ENCODE peak calls at places on chromosomes 12 and 14, in ten cellular contexts. J, Q, B, G, W, A, F, S, T and U are unnamed samples.

GRCh38 chr12:78442454-78442801 is 422.1 kb upstream of the SYT1 start:
- DNase-seq in J (peak; percentile 19), Q (peak; percentile 61), B (no peak), G (no peak), W (no peak), A (peak; percentile 14), F (no peak), S (no peak), T (no peak), U (no peak)

GRCh38 chr14:76007852-76008251 is 22.3 kb downstream of the IFT43 start:
- DNase-seq in J (no peak), Q (peak; percentile 29), B (no peak), G (no peak), W (no peak), A (peak; percentile 8), F (no peak), S (no peak), T (no peak), U (no peak)

GRCh38 chr14:100155049-100155621 is 4.3 kb downstream of the DEGS2 start:
- DNase-seq in J (peak; percentile 56), Q (no peak), B (no peak), G (no peak), W (peak; percentile 16), A (peak; percentile 43), F (no peak), S (no peak), T (no peak), U (no peak)

GRCh38 chr14:75636100-75636692 is 24.5 kb downstream of the ERG28 start:
- DNase-seq in J (no peak), Q (peak; percentile 54), B (no peak), G (no peak), W (no peak), A (no peak), F (no peak), S (no peak), T (no peak), U (no peak)

GRCh38 chr12:9731393-9731792 is 1.5 kb downstream of the CLECL1 start:
- DNase-seq in J (no peak), Q (no peak), B (no peak), G (no peak), W (no peak), A (no peak), F (no peak), S (no peak), T (no peak), U (no peak)

GRCh38 chr12:103827800-103828440 is 13.1 kb downstream of the NT5DC3 start:
- DNase-seq in J (peak; percentile 44), Q (no peak), B (no peak), G (no peak), W (no peak), A (peak; percentile 64), F (no peak), S (no peak), T (no peak), U (no peak)

GRCh38 chr12:54136844-54137580 is 51.8 kb downstream of the SMUG1 start:
- DNase-seq in J (no peak), Q (peak; percentile 76), B (no peak), G (no peak), W (peak; percentile 74), A (no peak), F (no peak), S (no peak), T (no peak), U (no peak)

GRCh38 chr14:78291958-78292357 is 121.8 kb downstream of the NRXN3 start:
- DNase-seq in J (no peak), Q (no peak), B (no peak), G (no peak), W (no peak), A (no peak), F (peak; percentile 42), S (no peak), T (no peak), U (no peak)

GRCh38 chr12:66237505-66238175 is 48.6 kb downstream of the IRAK3 start:
- DNase-seq in J (no peak), Q (no peak), B (no peak), G (no peak), W (no peak), A (no peak), F (no peak), S (no peak), T (no peak), U (no peak)

GRCh38 chr12:91123236-91123635 is 11.9 kb upstream of the LUM start:
- DNase-seq in J (peak; percentile 7), Q (no peak), B (no peak), G (no peak), W (no peak), A (peak; percentile 60), F (no peak), S (no peak), T (no peak), U (no peak)

GRCh38 chr12:116832353-116832752 is 48.9 kb downstream of the HRK start:
- DNase-seq in J (no peak), Q (peak; percentile 31), B (no peak), G (no peak), W (peak; percentile 21), A (no peak), F (no peak), S (no peak), T (no peak), U (no peak)

GRCh38 chr14:42965512-42965911 is 1358.8 kb downstream of the LRFN5 start:
- DNase-seq in J (no peak), Q (no peak), B (no peak), G (no peak), W (no peak), A (no peak), F (no peak), S (no peak), T (no peak), U (no peak)

GRCh38 chr14:55153951-55154350 is 24.9 kb downstream of the LGALS3 start:
- DNase-seq in J (no peak), Q (no peak), B (no peak), G (no peak), W (no peak), A (no peak), F (no peak), S (no peak), T (no peak), U (no peak)

GRCh38 chr14:75182820-75183219 is 6.4 kb upstream of the TMED10 start:
- DNase-seq in J (peak; percentile 21), Q (peak; percentile 87), B (no peak), G (no peak), W (no peak), A (peak; percentile 37), F (no peak), S (no peak), T (no peak), U (no peak)

GRCh38 chr12:24069532-24070395 is 120.3 kb upstream of the SOX5 start:
- DNase-seq in J (peak; percentile 48), Q (no peak), B (no peak), G (no peak), W (no peak), A (peak; percentile 31), F (no peak), S (no peak), T (no peak), U (no peak)

GRCh38 chr14:65502676-65503124 is 90.2 kb downstream of the FUT8 start:
- DNase-seq in J (peak; percentile 81), Q (peak; percentile 65), B (no peak), G (no peak), W (no peak), A (peak; percentile 78), F (peak; percentile 46), S (no peak), T (no peak), U (no peak)

DNA sequence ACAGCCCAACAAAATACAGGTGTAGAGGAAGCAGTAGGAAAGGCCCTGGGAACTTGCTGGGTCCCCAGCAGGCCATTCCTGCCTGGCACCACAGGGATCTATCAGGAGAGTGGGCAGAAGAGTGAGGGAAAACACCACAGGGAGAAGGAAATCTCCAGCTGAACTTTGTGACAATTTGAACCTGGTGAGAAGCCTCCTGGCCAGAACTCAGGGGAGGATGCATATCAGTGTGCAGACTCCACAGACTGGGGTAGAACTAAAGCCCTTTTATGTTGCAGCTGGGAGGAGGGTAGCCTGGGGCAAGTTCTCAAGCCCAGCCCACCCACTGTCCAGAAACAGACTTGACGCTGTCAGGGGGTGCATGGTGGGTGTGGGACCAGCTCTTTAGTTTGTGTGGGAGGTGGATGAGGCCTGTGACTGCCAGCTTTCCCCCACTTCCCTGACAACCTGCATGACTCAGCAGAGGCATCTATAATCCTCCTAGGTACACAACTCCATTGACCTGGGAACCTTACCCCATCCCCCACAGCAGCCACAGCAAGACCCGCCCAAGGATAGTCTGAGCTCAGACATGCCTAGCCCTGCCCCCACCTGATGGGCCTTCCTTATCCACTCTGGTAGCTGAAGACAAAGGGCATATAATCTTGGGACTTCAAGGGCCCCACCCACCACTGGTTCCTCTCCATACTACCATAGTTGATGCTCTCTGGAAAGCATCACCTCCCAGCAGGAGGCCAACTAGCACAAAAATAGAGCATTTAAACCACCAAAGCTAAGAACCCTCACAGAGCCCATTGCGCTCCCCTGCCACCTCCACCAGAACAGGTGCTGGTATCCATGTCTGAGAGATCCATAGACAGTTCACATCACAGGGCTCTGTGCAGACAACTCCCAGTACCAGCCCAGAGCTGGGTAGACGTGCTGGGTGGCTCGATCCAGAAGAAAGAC is 28.9 kb downstream of the PNN start:
- DNase-seq in J (peak; percentile 87), Q (no peak), B (no peak), G (no peak), W (no peak), A (peak; percentile 89), F (no peak), S (no peak), T (no peak), U (no peak)
- H3K4me3 ChIP-seq in J (no peak overlapping the region), Q (no peak overlapping the region), B (no peak overlapping the region), G (no peak overlapping the region), W (no peak overlapping the region), A (no peak overlapping the region), F (no peak overlapping the region), S (no peak overlapping the region), T (no peak overlapping the region), U (no peak overlapping the region)

GRCh38 chr12:115771065-115771464 is 506.4 kb downstream of the MED13L start:
- DNase-seq in J (no peak), Q (peak; percentile 6), B (no peak), G (no peak), W (no peak), A (peak; percentile 1), F (no peak), S (no peak), T (no peak), U (no peak)
- TF ChIP-seq CTCF in J (no peak), Q (no peak), B (no peak), G (no peak), W (peak; percentile 31), A (no peak), F (no peak), S (no peak), T (no peak), U (no peak)

DNA sequence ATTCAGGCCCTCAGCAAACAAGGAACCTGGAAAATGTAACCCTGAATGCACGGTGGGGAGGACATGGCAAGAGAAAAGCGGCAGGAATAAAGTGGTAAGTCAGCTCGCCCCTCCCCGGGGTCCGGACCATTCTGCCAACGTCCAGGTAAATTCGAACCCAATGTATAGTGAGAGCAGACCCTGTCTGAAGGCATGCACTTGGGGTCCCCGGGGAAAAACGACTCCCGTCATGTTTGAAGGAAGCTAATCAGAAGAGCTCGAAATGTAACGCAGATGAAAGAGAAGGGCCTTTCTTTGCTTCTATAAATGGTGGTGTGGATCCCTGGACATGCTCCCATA is 193 bp downstream of the ACACB start:
- DNase-seq in J (no peak), Q (no peak), B (no peak), G (no peak), W (no peak), A (no peak), F (no peak), S (no peak), T (no peak), U (no peak)
- H3K4me3 ChIP-seq in J (no peak overlapping the region), Q (no peak overlapping the region), B (peak overlapping the region; percentile 69), G (no peak overlapping the region), W (no peak overlapping the region), A (no peak overlapping the region), F (no peak overlapping the region), S (no peak overlapping the region), T (no peak overlapping the region), U (no peak overlapping the region)

GRCh38 chr12:74849801-74850200 is 312.2 kb downstream of the ATXN7L3B start:
- DNase-seq in J (no peak), Q (no peak), B (no peak), G (no peak), W (no peak), A (peak; percentile 2), F (no peak), S (no peak), T (no peak), U (no peak)
- TF ChIP-seq CTCF in J (no peak), Q (no peak), B (no peak), G (no peak), W (no peak), A (no peak), F (peak; percentile 1), S (no peak), T (no peak), U (no peak)